ENCODE peak calls at places on chromosomes 4 and X, in four cellular contexts. N is K562, C is HepG2, X is GM12878. O is an unnamed sample.

GRCh38 chr4:86302242-86302641 is 57.6 kb downstream of the MAPK10 start:
- DNase-seq in N (no peak), C (peak; percentile 3), X (no peak), O (peak; percentile 50)

GRCh38 chrX:81120270-81120935 is 81.3 kb downstream of the HMGN5 start:
- DNase-seq in N (peak; percentile 15), C (no peak), X (no peak), O (no peak)

GRCh38 chrX:31546130-31546529 is 474.3 kb upstream of the FTHL17 start:
- DNase-seq in N (peak; percentile 7), C (no peak), X (no peak), O (no peak)

GRCh38 chr4:180832086-180832485 is 1411.1 kb upstream of the TENM3 start:
- DNase-seq in N (no peak), C (no peak), X (no peak), O (no peak)

GRCh38 chrX:97747346-97747745 is 863.6 kb downstream of the RPA4 start:
- DNase-seq in N (no peak), C (no peak), X (no peak), O (no peak)

GRCh38 chr4:7595883-7596535 is 161.3 kb upstream of the PSAPL1 start:
- DNase-seq in N (no peak), C (no peak), X (no peak), O (no peak)

GRCh38 chrX:15916704-15917084 is 62.1 kb upstream of the AP1S2 start:
- DNase-seq in N (peak; percentile 8), C (no peak), X (no peak), O (no peak)

GRCh38 chr4:147691820-147692219 is 7.9 kb upstream of the PRMT9 start:
- DNase-seq in N (no peak), C (no peak), X (no peak), O (no peak)

GRCh38 chr4:103359900-103360299 is 161.8 kb upstream of the CENPE start:
- DNase-seq in N (peak; percentile 5), C (no peak), X (no peak), O (no peak)

GRCh38 chr4:139557506-139558110 is 1.6 kb upstream of the SETD7 start:
- DNase-seq in N (no peak), C (no peak), X (no peak), O (no peak)

GRCh38 chr4:8181844-8182243 is 17.2 kb upstream of the SH3TC1 start:
- DNase-seq in N (no peak), C (no peak), X (no peak), O (no peak)

GRCh38 chr4:26687728-26688127 is 103.8 kb downstream of the TBC1D19 start:
- DNase-seq in N (no peak), C (no peak), X (no peak), O (no peak)

GRCh38 chrX:77740376-77740905 is 45.6 kb downstream of the ATRX start:
- DNase-seq in N (no peak), C (no peak), X (no peak), O (no peak)

GRCh38 chr4:51894246-51894645 is 51.3 kb downstream of the DCUN1D4 start:
- DNase-seq in N (no peak), C (no peak), X (no peak), O (no peak)

GRCh38 chr4:25031077-25031606 is 396 bp upstream of the LGI2 start:
- DNase-seq in N (no peak), C (no peak), X (no peak), O (peak; percentile 36)

GRCh38 chrX:81120936-81121351 is 80.8 kb downstream of the HMGN5 start:
- DNase-seq in N (peak; percentile 64), C (peak; percentile 18), X (peak; percentile 30), O (peak; percentile 42)

GRCh38 chrX:110448459-110448858 is 89.8 kb downstream of the RTL9 start:
- DNase-seq in N (no peak), C (no peak), X (no peak), O (no peak)

GRCh38 chrX:41952102-41952501 is 28.7 kb upstream of the CASK start:
- DNase-seq in N (no peak), C (no peak), X (no peak), O (no peak)

GRCh38 chrX:41796050-41796449 is 72.1 kb downstream of the GPR82 start:
- DNase-seq in N (no peak), C (no peak), X (no peak), O (no peak)

GRCh38 chrX:109268340-109268739 is 213.5 kb downstream of the GUCY2F start:
- DNase-seq in N (no peak), C (no peak), X (no peak), O (no peak)

GRCh38 chr4:75655562-75655961 is 17.6 kb downstream of the G3BP2 start:
- DNase-seq in N (no peak), C (no peak), X (no peak), O (no peak)

GRCh38 chrX:106783716-106784115 is 18.8 kb upstream of the TBC1D8B start:
- DNase-seq in N (no peak), C (no peak), X (no peak), O (peak; percentile 20)

GRCh38 chrX:108701633-108702032 is 34.7 kb downstream of the IRS4 start:
- DNase-seq in N (no peak), C (no peak), X (no peak), O (no peak)

GRCh38 chrX:109709129-109709631 is 23.9 kb downstream of the ACSL4 start:
- DNase-seq in N (no peak), C (peak; percentile 82), X (peak; percentile 60), O (no peak)

GRCh38 chr4:168887809-168888208 is 122.2 kb downstream of the CBR4 start:
- DNase-seq in N (no peak), C (no peak), X (no peak), O (no peak)

GRCh38 chr4:67714248-67714583 is 13.3 kb upstream of the UBA6 start:
- DNase-seq in N (peak; percentile 49), C (no peak), X (no peak), O (no peak)

GRCh38 chr4:66741081-66741480 is 804.2 kb downstream of the CENPC start:
- DNase-seq in N (no peak), C (no peak), X (no peak), O (no peak)

GRCh38 chrX:92247076-92247475 is 467.9 kb downstream of the PCDH11X start:
- DNase-seq in N (no peak), C (no peak), X (no peak), O (no peak)

GRCh38 chr4:38162240-38162784 is 202.1 kb downstream of the PTTG2 start:
- DNase-seq in N (no peak), C (peak; percentile 96), X (no peak), O (no peak)

GRCh38 chr4:168505996-168506395 is 9.1 kb downstream of the PALLD start:
- DNase-seq in N (no peak), C (no peak), X (no peak), O (no peak)

GRCh38 chr4:135204311-135204710 is 1002.7 kb upstream of the PABPC4L start:
- DNase-seq in N (no peak), C (no peak), X (no peak), O (no peak)

GRCh38 chrX:155632424-155633100 is 19.8 kb upstream of the TMLHE start:
- DNase-seq in N (no peak), C (no peak), X (peak; percentile 3), O (no peak)

GRCh38 chrX:136128743-136129142 is 18.6 kb upstream of the FHL1 start:
- DNase-seq in N (no peak), C (no peak), X (no peak), O (no peak)

GRCh38 chrX:136126892-136127406 is 20.4 kb upstream of the FHL1 start:
- DNase-seq in N (no peak), C (no peak), X (no peak), O (no peak)

GRCh38 chrX:136126371-136126770 is 21.0 kb upstream of the FHL1 start:
- DNase-seq in N (no peak), C (no peak), X (no peak), O (no peak)

GRCh38 chrX:136130931-136131843 is 16.1 kb upstream of the FHL1 start:
- DNase-seq in N (peak; percentile 11), C (peak; percentile 45), X (no peak), O (no peak)
- TF ChIP-seq CREM in N (no peak), C (no peak), X (no peak), O (no peak)

GRCh38 chrX:20454117-20454516 is 187.4 kb upstream of the RPS6KA3 start:
- DNase-seq in N (no peak), C (no peak), X (no peak), O (no peak)
- TF ChIP-seq CREM in N (no peak), C (no peak), X (no peak), O (no peak)

GRCh38 chrX:56802921-56803848 is 74.1 kb downstream of the NBDY start:
- DNase-seq in N (peak; percentile 63), C (peak; percentile 39), X (peak; percentile 77), O (peak; percentile 74)

GRCh38 chrX:56800307-56800706 is 71.3 kb downstream of the NBDY start:
- DNase-seq in N (no peak), C (no peak), X (no peak), O (no peak)

GRCh38 chrX:56803849-56804681 is 75.0 kb downstream of the NBDY start:
- DNase-seq in N (no peak), C (no peak), X (no peak), O (no peak)

GRCh38 chrX:56800801-56801200 is 71.8 kb downstream of the NBDY start:
- DNase-seq in N (peak; percentile 16), C (no peak), X (no peak), O (no peak)

GRCh38 chrX:56802428-56802827 is 73.4 kb downstream of the NBDY start:
- DNase-seq in N (no peak), C (no peak), X (no peak), O (no peak)
- TF ChIP-seq CREM in N (no peak), C (no peak), X (no peak), O (no peak)

GRCh38 chr4:145681956-145682355 is 2.0 kb downstream of the C4orf51 start:
- DNase-seq in N (no peak), C (no peak), X (no peak), O (no peak)

GRCh38 chr4:145681518-145681917 is 1.6 kb downstream of the C4orf51 start:
- DNase-seq in N (no peak), C (no peak), X (no peak), O (no peak)

GRCh38 chr4:145679991-145680455 is at the start of gene C4orf51:
- DNase-seq in N (no peak), C (peak; percentile 10), X (no peak), O (no peak)

GRCh38 chr4:145680902-145681301 is 956 bp downstream of the C4orf51 start:
- DNase-seq in N (no peak), C (no peak), X (no peak), O (no peak)

GRCh38 chr4:145679520-145679919 is 426 bp upstream of the C4orf51 start:
- DNase-seq in N (no peak), C (peak; percentile 25), X (no peak), O (no peak)
- TF ChIP-seq CREM in N (no peak), C (no peak), X (no peak), O (no peak)

GRCh38 chrX:153206425-153207046 is 27.5 kb downstream of the MAGEA1 start:
- DNase-seq in N (peak; percentile 65), C (no peak), X (no peak), O (no peak)
- TF ChIP-seq CREM in N (no peak), C (no peak), X (no peak), O (no peak)

GRCh38 chr4:78923459-78924312 is 15.6 kb downstream of the PAQR3 start:
- DNase-seq in N (no peak), C (peak; percentile 25), X (no peak), O (no peak)
- TF ChIP-seq CREM in N (no peak), C (no peak), X (no peak), O (no peak)

GRCh38 chr4:142516686-142517145 is 329.4 kb downstream of the INPP4B start:
- DNase-seq in N (no peak), C (no peak), X (no peak), O (no peak)

GRCh38 chr4:142509881-142510280 is 336.2 kb downstream of the INPP4B start:
- DNase-seq in N (no peak), C (no peak), X (no peak), O (no peak)

GRCh38 chr4:142512161-142512560 is 333.9 kb downstream of the INPP4B start:
- DNase-seq in N (no peak), C (no peak), X (no peak), O (no peak)
- TF ChIP-seq CREM in N (no peak), C (no peak), X (no peak), O (no peak)

O was measured in WTC11.